ENCODE peak calls at places on chromosomes 7 and 10, in seven cellular contexts. M is OCI-LY7, E is type B pancreatic cell, I is ovary, T is endothelial cell, F is NCI-H1105, D is HEK293T. L is an unnamed sample.

GRCh38 chr10:118522791-118523498 is 72.5 kb downstream of the PRLHR start:
- DNase-seq in T (no peak), E (no peak), D (no peak), I (no peak), F (no peak), M (no peak), L (peak)

GRCh38 chr7:613442-614140 is 93.9 kb upstream of the PDGFA start:
- DNase-seq in T (no peak), E (no peak), M (no peak), I (no peak), D (no peak), F (no peak), L (no peak)

GRCh38 chr7:24730018-24730369 is 27.3 kb downstream of the GSDME start:
- DNase-seq in T (no peak), F (no peak), D (no peak), I (no peak), M (no peak), E (no peak), L (no peak)

GRCh38 chr7:151590071-151590800 is 70.5 kb upstream of the RHEB start:
- DNase-seq in F (no peak), D (no peak), M (no peak), I (no peak), E (no peak), T (no peak), L (no peak)

GRCh38 chr10:10482613-10483012 is 535.1 kb upstream of the CELF2 start:
- DNase-seq in F (no peak), I (no peak), D (no peak), T (no peak), M (no peak), E (no peak), L (no peak)

GRCh38 chr7:1847260-1848001 is 177.4 kb downstream of the ELFN1 start:
- DNase-seq in I (no peak), F (no peak), T (no peak), D (no peak), M (no peak), E (no peak), L (no peak)

GRCh38 chr10:54266395-54266794 is 534.6 kb downstream of the PCDH15 start:
- DNase-seq in T (no peak), D (no peak), M (no peak), E (no peak), I (no peak), F (no peak), L (no peak)

GRCh38 chr10:31924833-31925232 is 3.8 kb downstream of the ARHGAP12 start:
- DNase-seq in D (no peak), E (no peak), F (no peak), M (no peak), T (no peak), I (no peak), L (no peak)

L was measured in HL-60.